ENCODE peak calls at places on chromosomes 3 and 15, in ten cellular contexts. A, Z, F, G, Y, R, U, B, S and N are unnamed samples.

GRCh38 chr15:25059698-25060471 is 105.1 kb downstream of the SNRPN start:
- DNase-seq in A (no peak), Z (no peak), F (no peak), G (no peak), Y (peak; percentile 3), R (no peak), U (no peak), B (no peak), S (no peak), N (peak; percentile 45)

GRCh38 chr3:9914559-9915251 is 2.2 kb upstream of the IL17RC start:
- DNase-seq in A (no peak), Z (no peak), F (no peak), G (peak; percentile 81), Y (no peak), R (no peak), U (no peak), B (no peak), S (no peak), N (no peak)

GRCh38 chr3:161395115-161395514 is 23.8 kb upstream of the SPTSSB start:
- DNase-seq in A (no peak), Z (no peak), F (no peak), G (no peak), Y (no peak), R (no peak), U (no peak), B (no peak), S (no peak), N (no peak)

GRCh38 chr3:174276826-174277225 is 582.3 kb upstream of the NAALADL2 start:
- DNase-seq in A (no peak), Z (no peak), F (no peak), G (no peak), Y (no peak), R (no peak), U (no peak), B (no peak), S (no peak), N (no peak)

GRCh38 chr3:190326930-190327329 is 4.7 kb upstream of the CLDN1 start:
- DNase-seq in A (peak; percentile 33), Z (no peak), F (no peak), G (no peak), Y (no peak), R (no peak), U (no peak), B (no peak), S (peak; percentile 52), N (no peak)

GRCh38 chr3:125324341-125324740 is 50.8 kb downstream of the ZNF148 start:
- DNase-seq in A (no peak), Z (no peak), F (no peak), G (no peak), Y (no peak), R (no peak), U (no peak), B (no peak), S (no peak), N (no peak)

GRCh38 chr15:44207643-44208042 is 12.6 kb upstream of the FRMD5 start:
- DNase-seq in A (no peak), Z (no peak), F (no peak), G (no peak), Y (no peak), R (no peak), U (no peak), B (peak; percentile 68), S (no peak), N (no peak)

GRCh38 chr15:39269821-39270220 is 311.1 kb upstream of the THBS1 start:
- DNase-seq in A (no peak), Z (no peak), F (no peak), G (no peak), Y (no peak), R (no peak), U (no peak), B (no peak), S (no peak), N (no peak)

GRCh38 chr3:195401959-195402358 is 40.9 kb downstream of the ACAP2 start:
- DNase-seq in A (no peak), Z (no peak), F (no peak), G (no peak), Y (no peak), R (no peak), U (no peak), B (no peak), S (no peak), N (no peak)

DNA sequence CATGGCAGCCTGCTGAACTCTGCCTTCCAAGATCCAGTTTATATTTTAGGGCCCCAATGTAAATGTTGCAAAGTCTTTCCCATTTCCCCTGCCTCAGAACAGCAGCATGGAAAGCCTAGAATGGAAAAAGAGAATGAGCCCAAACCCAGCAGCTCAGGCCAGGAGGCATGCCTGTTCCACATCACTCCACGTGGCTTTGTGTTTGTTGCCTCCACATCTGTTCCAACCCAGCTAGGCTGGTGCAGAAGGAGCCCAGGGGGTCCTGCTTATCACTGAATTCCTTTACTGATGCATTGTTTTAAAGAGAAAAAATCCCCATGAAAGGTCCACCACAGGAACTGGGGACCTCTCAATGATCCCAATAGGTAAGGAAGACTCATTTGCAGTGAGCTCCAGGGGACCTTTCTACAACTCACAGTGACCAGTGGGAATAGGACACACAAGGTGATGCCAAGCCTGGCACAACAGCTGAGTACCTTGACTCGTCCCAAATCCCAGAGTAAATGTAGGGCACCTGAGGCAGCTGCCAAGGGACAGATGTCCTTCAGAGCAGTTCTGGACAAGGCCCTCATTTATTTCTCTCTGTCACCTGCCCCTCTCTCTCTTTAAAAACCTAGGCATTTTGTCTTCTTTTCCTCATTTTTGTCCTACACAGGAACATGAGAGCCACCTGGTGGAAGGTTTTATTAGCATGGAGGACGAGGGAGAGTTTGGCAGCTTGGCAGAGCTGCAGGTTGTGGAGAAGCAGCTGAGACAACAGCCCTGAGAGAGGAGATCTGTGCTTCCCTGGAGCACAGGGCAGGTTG is 41.7 kb upstream of the ADAMTS17 start:
- DNase-seq in A (no peak), Z (peak; percentile 44), F (no peak), G (peak; percentile 72), Y (no peak), R (peak; percentile 36), U (peak; percentile 42), B (peak; percentile 23), S (no peak), N (no peak)
- TF ChIP-seq CTCF in A (no peak), Z (peak; percentile 26), F (peak; percentile 27), G (peak; percentile 71), Y (peak; percentile 55), R (peak; percentile 32), U (peak; percentile 40), B (peak; percentile 34), S (peak; percentile 9), N (peak; percentile 53)

GRCh38 chr3:16318216-16318615 is 53.2 kb downstream of the OXNAD1 start:
- DNase-seq in A (no peak), Z (no peak), F (no peak), G (no peak), Y (no peak), R (no peak), U (no peak), B (no peak), S (peak; percentile 7), N (no peak)

GRCh38 chr3:16316847-16317560 is 52.0 kb downstream of the OXNAD1 start:
- DNase-seq in A (no peak), Z (no peak), F (no peak), G (no peak), Y (no peak), R (no peak), U (no peak), B (no peak), S (no peak), N (no peak)

GRCh38 chr3:16319723-16320122 is 54.7 kb downstream of the OXNAD1 start:
- DNase-seq in A (no peak), Z (no peak), F (no peak), G (no peak), Y (no peak), R (no peak), U (no peak), B (no peak), S (no peak), N (no peak)

GRCh38 chr3:16317561-16317945 is 52.5 kb downstream of the OXNAD1 start:
- DNase-seq in A (no peak), Z (no peak), F (no peak), G (no peak), Y (no peak), R (no peak), U (no peak), B (no peak), S (no peak), N (no peak)

GRCh38 chr3:16319307-16319706 is 54.3 kb downstream of the OXNAD1 start:
- DNase-seq in A (no peak), Z (peak; percentile 70), F (peak; percentile 33), G (peak; percentile 85), Y (no peak), R (no peak), U (peak; percentile 25), B (no peak), S (no peak), N (no peak)
- TF ChIP-seq CTCF in A (peak; percentile 8), Z (peak; percentile 49), F (no peak), G (peak; percentile 83), Y (peak; percentile 35), R (no peak), U (peak; percentile 35), B (peak; percentile 21), S (peak; percentile 8), N (peak; percentile 56)

DNA sequence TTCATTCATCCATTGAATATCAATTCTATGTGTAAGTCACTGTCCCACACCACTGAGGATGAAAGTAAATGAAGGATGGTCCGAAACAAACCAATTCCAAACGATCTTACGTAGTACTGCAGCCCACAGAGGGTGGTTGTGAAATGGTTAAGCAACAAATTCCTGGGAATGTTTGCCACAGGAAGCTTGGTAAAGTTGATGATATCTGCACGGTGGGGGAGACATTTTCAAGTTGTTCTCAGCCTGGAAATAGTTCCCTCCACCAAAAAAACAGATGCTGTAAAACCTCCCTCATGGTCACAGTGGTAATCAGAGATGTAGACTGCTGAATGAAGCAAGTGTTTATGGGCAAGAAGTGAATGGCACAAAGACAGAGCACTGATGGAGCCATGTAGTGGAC is 35.9 kb upstream of the BNC1 start:
- DNase-seq in A (no peak), Z (no peak), F (no peak), G (no peak), Y (no peak), R (no peak), U (no peak), B (no peak), S (no peak), N (no peak)
- TF ChIP-seq CTCF in A (no peak), Z (no peak), F (no peak), G (no peak), Y (no peak), R (no peak), U (no peak), B (no peak), S (no peak), N (no peak)

GRCh38 chr3:55166577-55167555 is 239.0 kb upstream of the LRTM1 start:
- DNase-seq in A (no peak), Z (peak; percentile 5), F (peak; percentile 61), G (no peak), Y (no peak), R (no peak), U (no peak), B (no peak), S (no peak), N (no peak)
- TF ChIP-seq CTCF in A (no peak), Z (no peak), F (no peak), G (no peak), Y (no peak), R (no peak), U (no peak), B (no peak), S (no peak), N (no peak)